ENCODE peak calls at places on chromosomes 1 and 21, in four cellular contexts. F, U, O and Y are unnamed samples.

GRCh38 chr1:156623946-156624813 is 5.0 kb downstream of the HAPLN2 start:
- DNase-seq in U (peak; percentile 87), O (peak; percentile 65), F (peak; percentile 24), Y (peak; percentile 64)

GRCh38 chr1:162284206-162284955 is 92.3 kb downstream of the SPATA46 start:
- DNase-seq in U (no peak), F (no peak), O (no peak), Y (no peak)

GRCh38 chr1:4171480-4172450 is 271.7 kb upstream of the C1orf174 start:
- DNase-seq in O (no peak), F (no peak), U (peak; percentile 45), Y (no peak)

GRCh38 chr1:175527773-175528172 is 215.6 kb downstream of the TNR start:
- DNase-seq in F (no peak), U (no peak), O (no peak), Y (no peak)

GRCh38 chr21:33197546-33197945 is 32.2 kb upstream of the IFNAR2 start:
- DNase-seq in F (no peak), O (no peak), U (no peak), Y (no peak)

GRCh38 chr1:218557731-218558130 is 212.6 kb downstream of the TGFB2 start:
- DNase-seq in O (no peak), F (no peak), U (no peak), Y (no peak)

GRCh38 chr1:6205849-6206845 is at the start of gene RNF207:
- DNase-seq in F (peak; percentile 47), U (peak; percentile 87), O (no peak), Y (peak; percentile 53)

GRCh38 chr1:221478050-221478949 is 263.6 kb downstream of the DUSP10 start:
- DNase-seq in O (peak; percentile 20), F (peak; percentile 91), U (peak; percentile 46), Y (peak; percentile 83)

GRCh38 chr21:44572959-44573583 is 458 bp upstream of the KRTAP10-4 start:
- DNase-seq in U (peak; percentile 35), F (peak; percentile 2), O (no peak), Y (peak; percentile 0)

GRCh38 chr1:160362168-160362941 is 4.5 kb upstream of the NHLH1 start:
- DNase-seq in O (no peak), F (no peak), U (no peak), Y (no peak)
- H4K91ac ChIP-seq in O (peak overlapping the region; percentile 12), F (peak overlapping the region; percentile 39), U (peak overlapping the region; percentile 67), Y (no peak overlapping the region)

DNA sequence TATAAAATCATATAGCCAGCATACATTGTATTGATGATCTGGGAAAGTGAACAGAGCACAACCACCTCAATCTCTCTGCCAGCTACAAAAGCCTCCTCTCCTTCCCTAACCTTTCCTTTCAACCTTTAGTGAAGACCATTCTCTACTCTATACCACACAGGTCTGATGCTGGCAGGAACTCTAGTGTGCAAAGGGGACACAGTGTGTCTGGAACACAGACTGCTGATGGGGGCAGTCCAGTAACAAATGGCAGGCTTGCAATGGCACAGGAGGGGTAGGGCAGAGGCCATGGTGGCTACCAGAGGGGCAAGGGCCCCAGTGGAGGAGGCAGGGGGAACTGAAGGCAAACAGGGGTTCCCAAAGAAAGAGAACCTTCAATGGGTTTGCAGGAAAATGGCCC is 37.0 kb downstream of the CEP170 start:
- DNase-seq in U (no peak), O (no peak), F (no peak), Y (no peak)
- H3K23ac ChIP-seq in U (no peak overlapping the region), O (no peak overlapping the region), F (no peak overlapping the region), Y (no peak overlapping the region)

GRCh38 chr1:79496129-79496528 is 489.6 kb upstream of the ADGRL4 start:
- DNase-seq in U (no peak), O (no peak), F (no peak), Y (no peak)
- H2BK15ac ChIP-seq in U (no peak overlapping the region), O (no peak overlapping the region), F (no peak overlapping the region), Y (no peak overlapping the region)

GRCh38 chr1:232726048-232726779 is 79.0 kb upstream of the MAP10 start:
- DNase-seq in U (peak; percentile 47), F (peak; percentile 31), O (no peak), Y (no peak)

GRCh38 chr1:232718928-232719927 is 86.0 kb upstream of the MAP10 start:
- DNase-seq in U (no peak), O (no peak), F (peak; percentile 41), Y (no peak)

GRCh38 chr1:232725303-232726047 is 79.7 kb upstream of the MAP10 start:
- DNase-seq in F (no peak), O (no peak), U (no peak), Y (no peak)

GRCh38 chr1:232722626-232723025 is 82.6 kb upstream of the MAP10 start:
- DNase-seq in O (no peak), F (no peak), U (no peak), Y (no peak)
- H4K91ac ChIP-seq in O (no peak overlapping the region), F (no peak overlapping the region), U (no peak overlapping the region), Y (no peak overlapping the region)

GRCh38 chr1:64098436-64098835 is 105.0 kb upstream of the UBE2U start:
- DNase-seq in O (no peak), F (no peak), U (no peak), Y (no peak)
- H3K23ac ChIP-seq in O (peak overlapping the region; percentile 10), F (no peak overlapping the region), U (no peak overlapping the region), Y (no peak overlapping the region)

GRCh38 chr1:39102537-39103320 is 76.6 kb downstream of the NDUFS5 start:
- DNase-seq in U (peak; percentile 49), O (peak; percentile 63), F (peak; percentile 83), Y (peak; percentile 92)

GRCh38 chr1:39105841-39106765 is 80.0 kb downstream of the NDUFS5 start:
- DNase-seq in U (peak; percentile 64), O (no peak), F (no peak), Y (peak; percentile 74)

GRCh38 chr1:39104158-39105060 is 78.3 kb downstream of the NDUFS5 start:
- DNase-seq in O (no peak), U (peak; percentile 66), F (no peak), Y (peak; percentile 69)

GRCh38 chr1:39105061-39105840 is 79.1 kb downstream of the NDUFS5 start:
- DNase-seq in O (no peak), F (peak; percentile 59), U (peak; percentile 67), Y (peak; percentile 63)

DNA sequence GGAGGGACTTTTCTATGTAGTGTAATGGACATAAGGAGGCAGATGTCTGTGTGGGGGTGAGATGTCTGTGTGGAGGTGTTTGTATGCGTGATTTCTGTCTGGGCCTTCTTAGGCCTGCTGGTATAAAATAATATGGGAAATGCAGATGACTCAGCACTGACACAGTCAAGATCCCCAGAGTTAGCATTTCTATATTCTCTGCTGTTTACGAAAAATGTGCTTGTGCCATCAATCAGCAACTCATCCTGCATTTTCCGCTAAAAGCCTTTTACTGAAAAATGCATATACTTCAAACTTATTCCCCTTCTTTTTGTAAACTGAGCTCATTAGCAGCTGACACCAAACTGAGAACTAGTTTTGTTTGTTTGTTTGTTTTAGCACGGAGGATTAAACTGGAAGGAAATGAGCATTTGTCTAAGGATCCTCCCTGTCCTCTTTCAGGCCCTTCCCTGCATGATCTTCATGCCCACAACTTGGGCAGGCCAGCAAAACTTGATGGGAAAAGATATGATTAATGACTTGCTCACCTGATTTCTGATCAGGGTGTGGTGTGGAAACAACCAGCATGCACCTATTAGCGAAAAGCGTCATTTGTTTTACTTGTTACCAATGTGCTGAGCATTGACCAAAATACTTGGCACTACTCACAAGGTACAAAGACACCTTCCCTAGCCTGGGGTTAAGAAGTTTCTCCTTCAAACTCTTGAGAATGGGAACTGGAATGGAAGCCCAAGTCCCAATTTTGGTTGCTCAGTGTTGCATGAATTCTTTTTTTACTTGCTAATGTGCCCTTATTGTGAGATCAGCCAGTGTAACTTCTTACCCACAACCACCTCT is 77.4 kb downstream of the NDUFS5 start:
- DNase-seq in O (no peak), U (no peak), F (peak; percentile 87), Y (peak; percentile 88)
- H2BK15ac ChIP-seq in O (no peak overlapping the region), U (peak overlapping the region; percentile 14), F (peak overlapping the region; percentile 80), Y (no peak overlapping the region)

GRCh38 chr1:84107955-84108354 is 36.1 kb upstream of the PRKACB start:
- DNase-seq in O (no peak), F (no peak), U (no peak), Y (no peak)

GRCh38 chr1:84101204-84101603 is 42.9 kb upstream of the PRKACB start:
- DNase-seq in F (no peak), O (no peak), U (no peak), Y (no peak)

GRCh38 chr1:84108900-84109578 is 35.0 kb upstream of the PRKACB start:
- DNase-seq in O (no peak), F (no peak), U (no peak), Y (no peak)

GRCh38 chr1:84103197-84103992 is 40.7 kb upstream of the PRKACB start:
- DNase-seq in U (no peak), O (peak; percentile 17), F (peak; percentile 93), Y (peak; percentile 93)
- H4K91ac ChIP-seq in U (no peak overlapping the region), O (no peak overlapping the region), F (peak overlapping the region; percentile 62), Y (no peak overlapping the region)